ENCODE peak calls at places on chromosomes 3 and 15, in seven cellular contexts. One of them, this sample, is unnamed. For H3K27me3, the result is how much of the 10 kb centered on the place peaks cover.

GRCh38 chr3:166005126-166005525 is 167.9 kb upstream of the BCHE start:
- DNase-seq in hepatocyte: no peak
- DNase-seq in CD8-positive, alpha-beta T cell: no peak
- DNase-seq in IMR-90: no peak
- DNase-seq in psoas muscle: no peak
- DNase-seq in CD8-positive, alpha-beta memory T cell: no peak
- DNase-seq in CD4-positive, CD25-positive, alpha-beta regulatory T cell: no peak
- DNase-seq in this sample: no peak

GRCh38 chr3:158765518-158766205 is 33.4 kb upstream of the RARRES1 start:
- DNase-seq in IMR-90: peak
- DNase-seq in CD4-positive, CD25-positive, alpha-beta regulatory T cell: no peak
- DNase-seq in CD8-positive, alpha-beta memory T cell: no peak
- DNase-seq in hepatocyte: no peak
- DNase-seq in psoas muscle: no peak
- DNase-seq in CD8-positive, alpha-beta T cell: no peak
- DNase-seq in this sample: no peak

GRCh38 chr15:82828064-82828463 is 18.6 kb downstream of the WHAMM start:
- DNase-seq in CD8-positive, alpha-beta memory T cell: no peak
- DNase-seq in CD4-positive, CD25-positive, alpha-beta regulatory T cell: no peak
- DNase-seq in CD8-positive, alpha-beta T cell: no peak
- DNase-seq in psoas muscle: no peak
- DNase-seq in hepatocyte: no peak
- DNase-seq in IMR-90: no peak
- DNase-seq in this sample: no peak

GRCh38 chr15:39583586-39584265 is 2.8 kb downstream of the THBS1 start:
- DNase-seq in CD4-positive, CD25-positive, alpha-beta regulatory T cell: no peak
- DNase-seq in psoas muscle: no peak
- DNase-seq in hepatocyte: peak
- DNase-seq in IMR-90: peak
- DNase-seq in CD8-positive, alpha-beta T cell: no peak
- DNase-seq in CD8-positive, alpha-beta memory T cell: no peak
- DNase-seq in this sample: no peak

GRCh38 chr15:75227663-75228280 is 26.1 kb downstream of the C15orf39 start:
- DNase-seq in CD4-positive, CD25-positive, alpha-beta regulatory T cell: no peak
- DNase-seq in IMR-90: no peak
- DNase-seq in CD8-positive, alpha-beta memory T cell: no peak
- DNase-seq in hepatocyte: no peak
- DNase-seq in CD8-positive, alpha-beta T cell: no peak
- DNase-seq in psoas muscle: peak
- DNase-seq in this sample: no peak

GRCh38 chr3:100089802-100090668 is 24.3 kb downstream of the FILIP1L start:
- DNase-seq in CD8-positive, alpha-beta memory T cell: no peak
- DNase-seq in psoas muscle: peak
- DNase-seq in CD8-positive, alpha-beta T cell: no peak
- DNase-seq in IMR-90: peak
- DNase-seq in CD4-positive, CD25-positive, alpha-beta regulatory T cell: no peak
- DNase-seq in hepatocyte: peak
- DNase-seq in this sample: no peak

GRCh38 chr3:115436767-115437301 is 186.5 kb upstream of the GAP43 start:
- DNase-seq in CD4-positive, CD25-positive, alpha-beta regulatory T cell: no peak
- DNase-seq in CD8-positive, alpha-beta T cell: no peak
- DNase-seq in IMR-90: peak
- DNase-seq in CD8-positive, alpha-beta memory T cell: no peak
- DNase-seq in hepatocyte: peak
- DNase-seq in psoas muscle: peak
- DNase-seq in this sample: no peak

GRCh38 chr3:127496256-127496655 is 94.3 kb downstream of the TPRA1 start:
- DNase-seq in psoas muscle: no peak
- DNase-seq in CD8-positive, alpha-beta memory T cell: no peak
- DNase-seq in CD4-positive, CD25-positive, alpha-beta regulatory T cell: no peak
- DNase-seq in CD8-positive, alpha-beta T cell: no peak
- DNase-seq in hepatocyte: no peak
- DNase-seq in IMR-90: no peak
- DNase-seq in this sample: no peak

GRCh38 chr15:101710806-101711205 is 13.5 kb downstream of the TARS3 start:
- DNase-seq in CD8-positive, alpha-beta T cell: no peak
- DNase-seq in CD8-positive, alpha-beta memory T cell: no peak
- DNase-seq in CD4-positive, CD25-positive, alpha-beta regulatory T cell: no peak
- DNase-seq in psoas muscle: no peak
- DNase-seq in IMR-90: peak
- DNase-seq in hepatocyte: no peak
- DNase-seq in this sample: no peak

GRCh38 chr15:69723404-69724097 is 270.9 kb downstream of the RPLP1 start:
- DNase-seq in hepatocyte: no peak
- DNase-seq in IMR-90: no peak
- DNase-seq in psoas muscle: peak
- DNase-seq in CD8-positive, alpha-beta T cell: no peak
- DNase-seq in CD4-positive, CD25-positive, alpha-beta regulatory T cell: no peak
- DNase-seq in CD8-positive, alpha-beta memory T cell: no peak
- DNase-seq in this sample: no peak

GRCh38 chr3:72960812-72961518 is 35.6 kb upstream of the PPP4R2 start:
- DNase-seq in hepatocyte: peak
- DNase-seq in CD8-positive, alpha-beta memory T cell: no peak
- DNase-seq in psoas muscle: no peak
- DNase-seq in CD4-positive, CD25-positive, alpha-beta regulatory T cell: no peak
- DNase-seq in IMR-90: peak
- DNase-seq in CD8-positive, alpha-beta T cell: no peak
- DNase-seq in this sample: no peak

GRCh38 chr15:90557147-90557546 is 27.4 kb downstream of the CRTC3 start:
- DNase-seq in CD4-positive, CD25-positive, alpha-beta regulatory T cell: no peak
- DNase-seq in IMR-90: peak
- DNase-seq in CD8-positive, alpha-beta T cell: no peak
- DNase-seq in CD8-positive, alpha-beta memory T cell: no peak
- DNase-seq in hepatocyte: no peak
- DNase-seq in psoas muscle: no peak
- DNase-seq in this sample: no peak

GRCh38 chr3:141851411-141851810 is 25.0 kb upstream of the ATP1B3 start:
- DNase-seq in CD4-positive, CD25-positive, alpha-beta regulatory T cell: no peak
- DNase-seq in psoas muscle: peak
- DNase-seq in IMR-90: no peak
- DNase-seq in CD8-positive, alpha-beta memory T cell: no peak
- DNase-seq in hepatocyte: no peak
- DNase-seq in CD8-positive, alpha-beta T cell: no peak
- DNase-seq in this sample: no peak

DNA sequence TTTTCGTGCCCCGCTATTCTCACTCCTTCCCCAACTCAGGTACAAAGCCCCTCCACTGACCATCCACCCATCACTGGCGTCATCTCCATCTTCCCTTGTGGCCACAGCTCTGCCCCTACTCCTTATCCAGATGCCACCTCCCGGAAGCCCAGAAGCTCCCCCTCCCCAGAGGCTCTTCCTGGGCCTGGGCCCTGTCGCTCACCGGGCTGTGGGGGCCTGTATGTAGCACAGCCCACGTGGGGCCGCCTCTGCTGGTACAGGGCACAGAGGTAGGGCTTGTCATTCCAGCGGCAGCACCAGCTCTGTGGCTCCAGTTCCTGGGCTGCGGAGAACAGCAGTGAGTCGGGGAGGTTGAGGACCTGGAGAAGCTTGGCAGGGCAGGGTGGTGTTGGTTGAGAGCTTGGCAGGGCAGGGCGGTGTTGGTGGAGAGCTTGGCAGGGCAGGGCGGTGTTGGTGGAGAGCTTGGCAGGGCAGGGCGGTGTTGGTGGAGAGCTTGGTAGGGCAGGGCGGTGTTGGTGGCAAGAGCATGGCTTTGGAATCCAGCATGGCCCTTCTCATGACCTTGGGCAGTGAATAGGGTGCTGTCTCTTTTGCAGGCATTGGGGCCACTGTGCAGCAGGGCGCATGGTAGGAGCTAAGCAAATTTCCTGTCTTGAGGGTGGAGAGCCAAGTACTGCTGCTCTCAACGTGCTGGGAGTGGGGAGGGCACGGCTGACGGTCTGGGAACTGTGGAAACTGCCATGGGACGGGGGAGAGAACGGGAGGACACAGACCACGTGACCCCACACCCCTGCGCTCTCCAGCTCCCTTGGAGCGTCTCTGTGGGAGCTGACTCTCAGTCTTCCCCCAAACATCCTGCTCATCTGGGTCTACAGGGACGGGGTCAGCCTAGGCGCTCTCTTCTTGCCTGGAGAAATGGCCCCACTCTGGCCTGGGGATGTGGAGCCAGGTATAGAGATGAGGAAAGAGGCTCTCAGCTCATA is 43.4 kb downstream of the MUC20 start:
- DNase-seq in hepatocyte: no peak
- DNase-seq in CD8-positive, alpha-beta memory T cell: no peak
- DNase-seq in CD4-positive, CD25-positive, alpha-beta regulatory T cell: no peak
- DNase-seq in CD8-positive, alpha-beta T cell: no peak
- DNase-seq in IMR-90: no peak
- DNase-seq in psoas muscle: no peak
- DNase-seq in this sample: no peak
- H3K27me3 ChIP-seq in hepatocyte: under half
- H3K27me3 ChIP-seq in CD8-positive, alpha-beta memory T cell: under half
- H3K27me3 ChIP-seq in CD4-positive, CD25-positive, alpha-beta regulatory T cell: under half
- H3K27me3 ChIP-seq in CD8-positive, alpha-beta T cell: under half
- H3K27me3 ChIP-seq in IMR-90: half or more
- H3K27me3 ChIP-seq in psoas muscle: under half
- H3K27me3 ChIP-seq in this sample: under half

GRCh38 chr15:41491889-41492288 is 1.8 kb upstream of the ITPKA start:
- DNase-seq in hepatocyte: no peak
- DNase-seq in CD8-positive, alpha-beta T cell: no peak
- DNase-seq in psoas muscle: no peak
- DNase-seq in CD8-positive, alpha-beta memory T cell: no peak
- DNase-seq in IMR-90: no peak
- DNase-seq in CD4-positive, CD25-positive, alpha-beta regulatory T cell: no peak
- DNase-seq in this sample: no peak
- H3K27me3 ChIP-seq in hepatocyte: under half
- H3K27me3 ChIP-seq in CD8-positive, alpha-beta T cell: under half
- H3K27me3 ChIP-seq in psoas muscle: half or more
- H3K27me3 ChIP-seq in CD8-positive, alpha-beta memory T cell: under half
- H3K27me3 ChIP-seq in IMR-90: under half
- H3K27me3 ChIP-seq in CD4-positive, CD25-positive, alpha-beta regulatory T cell: under half
- H3K27me3 ChIP-seq in this sample: under half

GRCh38 chr3:150911780-150912179 is 6.5 kb upstream of the MINDY4B start:
- DNase-seq in CD4-positive, CD25-positive, alpha-beta regulatory T cell: no peak
- DNase-seq in CD8-positive, alpha-beta memory T cell: no peak
- DNase-seq in CD8-positive, alpha-beta T cell: no peak
- DNase-seq in hepatocyte: no peak
- DNase-seq in psoas muscle: no peak
- DNase-seq in IMR-90: no peak
- DNase-seq in this sample: no peak
- H3K27me3 ChIP-seq in CD4-positive, CD25-positive, alpha-beta regulatory T cell: under half
- H3K27me3 ChIP-seq in CD8-positive, alpha-beta memory T cell: under half
- H3K27me3 ChIP-seq in CD8-positive, alpha-beta T cell: under half
- H3K27me3 ChIP-seq in hepatocyte: under half
- H3K27me3 ChIP-seq in psoas muscle: under half
- H3K27me3 ChIP-seq in IMR-90: under half
- H3K27me3 ChIP-seq in this sample: under half

GRCh38 chr15:52778457-52778856 is 11.7 kb downstream of the ONECUT1 start:
- DNase-seq in CD8-positive, alpha-beta memory T cell: no peak
- DNase-seq in CD4-positive, CD25-positive, alpha-beta regulatory T cell: no peak
- DNase-seq in hepatocyte: no peak
- DNase-seq in CD8-positive, alpha-beta T cell: no peak
- DNase-seq in IMR-90: no peak
- DNase-seq in psoas muscle: no peak
- DNase-seq in this sample: no peak

GRCh38 chr15:52772766-52773165 is 17.4 kb downstream of the ONECUT1 start:
- DNase-seq in IMR-90: no peak
- DNase-seq in CD4-positive, CD25-positive, alpha-beta regulatory T cell: no peak
- DNase-seq in CD8-positive, alpha-beta memory T cell: no peak
- DNase-seq in hepatocyte: no peak
- DNase-seq in CD8-positive, alpha-beta T cell: no peak
- DNase-seq in psoas muscle: no peak
- DNase-seq in this sample: no peak
- H3K27me3 ChIP-seq in IMR-90: under half
- H3K27me3 ChIP-seq in CD4-positive, CD25-positive, alpha-beta regulatory T cell: under half
- H3K27me3 ChIP-seq in CD8-positive, alpha-beta memory T cell: under half
- H3K27me3 ChIP-seq in hepatocyte: under half
- H3K27me3 ChIP-seq in CD8-positive, alpha-beta T cell: under half
- H3K27me3 ChIP-seq in psoas muscle: half or more
- H3K27me3 ChIP-seq in this sample: under half

GRCh38 chr3:133945696-133946095 is 50.0 kb upstream of the RAB6B start:
- DNase-seq in IMR-90: no peak
- DNase-seq in CD8-positive, alpha-beta memory T cell: no peak
- DNase-seq in CD8-positive, alpha-beta T cell: no peak
- DNase-seq in psoas muscle: no peak
- DNase-seq in CD4-positive, CD25-positive, alpha-beta regulatory T cell: no peak
- DNase-seq in hepatocyte: no peak
- DNase-seq in this sample: no peak

GRCh38 chr3:133942761-133943535 is 47.3 kb upstream of the RAB6B start:
- DNase-seq in hepatocyte: no peak
- DNase-seq in psoas muscle: no peak
- DNase-seq in CD8-positive, alpha-beta T cell: no peak
- DNase-seq in IMR-90: no peak
- DNase-seq in CD4-positive, CD25-positive, alpha-beta regulatory T cell: no peak
- DNase-seq in CD8-positive, alpha-beta memory T cell: no peak
- DNase-seq in this sample: no peak

GRCh38 chr3:133944181-133944580 is 48.5 kb upstream of the RAB6B start:
- DNase-seq in CD8-positive, alpha-beta T cell: no peak
- DNase-seq in hepatocyte: no peak
- DNase-seq in IMR-90: peak
- DNase-seq in psoas muscle: no peak
- DNase-seq in CD4-positive, CD25-positive, alpha-beta regulatory T cell: no peak
- DNase-seq in CD8-positive, alpha-beta memory T cell: no peak
- DNase-seq in this sample: no peak

GRCh38 chr3:133943639-133944131 is 48.0 kb upstream of the RAB6B start:
- DNase-seq in CD8-positive, alpha-beta T cell: no peak
- DNase-seq in psoas muscle: no peak
- DNase-seq in IMR-90: peak
- DNase-seq in CD4-positive, CD25-positive, alpha-beta regulatory T cell: no peak
- DNase-seq in hepatocyte: peak
- DNase-seq in CD8-positive, alpha-beta memory T cell: no peak
- DNase-seq in this sample: no peak

DNA sequence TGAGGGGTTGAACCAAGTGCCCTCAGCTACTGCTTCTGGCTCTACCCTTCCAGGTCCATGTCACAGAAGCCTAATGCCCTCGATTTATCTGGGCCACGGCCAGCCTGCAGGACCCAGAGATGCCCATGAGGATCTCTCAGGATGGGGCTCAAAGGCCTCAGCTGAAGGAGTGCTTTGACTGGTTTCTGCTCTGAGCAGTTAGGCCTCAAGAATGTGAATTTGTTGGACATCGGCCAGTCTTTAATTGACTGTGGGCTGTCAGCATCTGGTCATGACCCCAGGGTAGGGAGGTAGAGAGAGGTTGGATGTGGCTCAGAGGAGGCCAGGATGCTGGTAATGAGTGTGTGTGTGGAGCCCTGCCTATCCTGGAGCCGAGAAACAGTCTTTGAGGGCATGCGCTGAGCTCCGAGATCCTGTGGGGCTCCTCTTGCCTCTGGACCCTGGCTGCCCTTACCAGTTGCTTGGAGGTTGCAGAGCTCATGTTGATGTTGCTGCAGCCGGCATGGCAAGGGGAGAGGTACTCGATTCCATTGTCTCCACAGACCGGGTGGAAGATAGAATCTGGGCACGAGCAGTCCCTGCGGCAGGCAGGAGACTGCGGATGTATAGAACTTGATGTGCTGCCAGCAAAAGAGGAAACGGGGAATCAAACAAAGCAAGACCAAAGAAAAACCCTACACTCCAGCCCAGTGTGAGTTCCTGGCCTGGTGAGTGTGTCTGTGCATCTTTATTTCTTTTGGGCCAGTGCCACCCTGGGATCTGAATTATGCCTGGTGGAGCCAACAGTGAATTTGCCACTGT is 49.2 kb upstream of the RAB6B start:
- DNase-seq in hepatocyte: peak
- DNase-seq in CD8-positive, alpha-beta T cell: no peak
- DNase-seq in IMR-90: peak
- DNase-seq in CD8-positive, alpha-beta memory T cell: no peak
- DNase-seq in psoas muscle: no peak
- DNase-seq in CD4-positive, CD25-positive, alpha-beta regulatory T cell: no peak
- DNase-seq in this sample: no peak
- H3K27me3 ChIP-seq in hepatocyte: under half
- H3K27me3 ChIP-seq in CD8-positive, alpha-beta T cell: under half
- H3K27me3 ChIP-seq in IMR-90: under half
- H3K27me3 ChIP-seq in CD8-positive, alpha-beta memory T cell: under half
- H3K27me3 ChIP-seq in psoas muscle: under half
- H3K27me3 ChIP-seq in CD4-positive, CD25-positive, alpha-beta regulatory T cell: under half
- H3K27me3 ChIP-seq in this sample: under half

GRCh38 chr3:142896201-142896755 is 7.4 kb upstream of the PCOLCE2 start:
- DNase-seq in psoas muscle: no peak
- DNase-seq in CD8-positive, alpha-beta memory T cell: no peak
- DNase-seq in hepatocyte: no peak
- DNase-seq in CD8-positive, alpha-beta T cell: no peak
- DNase-seq in IMR-90: peak
- DNase-seq in CD4-positive, CD25-positive, alpha-beta regulatory T cell: no peak
- DNase-seq in this sample: no peak
- H3K27me3 ChIP-seq in psoas muscle: under half
- H3K27me3 ChIP-seq in CD8-positive, alpha-beta memory T cell: under half
- H3K27me3 ChIP-seq in hepatocyte: under half
- H3K27me3 ChIP-seq in CD8-positive, alpha-beta T cell: under half
- H3K27me3 ChIP-seq in IMR-90: under half
- H3K27me3 ChIP-seq in CD4-positive, CD25-positive, alpha-beta regulatory T cell: under half
- H3K27me3 ChIP-seq in this sample: under half